ENCODE peak calls at places on chromosomes 1 and 21, in eight cellular contexts. H, O, R, J, Z, A, X and C are unnamed samples.

GRCh38 chr1:38209986-38210385 is 163.4 kb upstream of the POU3F1 start:
- DNase-seq in H (no peak), O (no peak), R (no peak), J (no peak), Z (no peak), A (peak), X (no peak), C (no peak)

GRCh38 chr1:229258031-229258850 is 12.7 kb upstream of the RAB4A start:
- DNase-seq in H (peak), O (peak), R (peak), J (peak), Z (peak), A (peak), X (peak), C (peak)

GRCh38 chr1:154502742-154503111 is 515 bp upstream of the SHE start:
- DNase-seq in H (no peak), O (no peak), R (peak), J (no peak), Z (no peak), A (no peak), X (no peak), C (no peak)

GRCh38 chr1:246107516-246108277 is 399.4 kb downstream of the SMYD3 start:
- DNase-seq in H (peak), O (no peak), R (no peak), J (no peak), Z (no peak), A (peak), X (no peak), C (no peak)

GRCh38 chr1:29500041-29500440 is 263.7 kb downstream of the PTPRU start:
- DNase-seq in H (no peak), O (peak), R (no peak), J (no peak), Z (no peak), A (no peak), X (no peak), C (peak)

GRCh38 chr1:36108314-36108713 is 16.7 kb downstream of the COL8A2 start:
- DNase-seq in H (no peak), O (no peak), R (no peak), J (no peak), Z (no peak), A (no peak), X (no peak), C (no peak)

GRCh38 chr1:224707849-224708725 is 92.0 kb downstream of the CNIH3 start:
- DNase-seq in H (peak), O (no peak), R (no peak), J (no peak), Z (peak), A (no peak), X (no peak), C (no peak)

GRCh38 chr1:2343023-2343935 is 48.1 kb downstream of the MORN1 start:
- DNase-seq in H (no peak), O (no peak), R (no peak), J (no peak), Z (no peak), A (peak), X (no peak), C (no peak)

GRCh38 chr1:160826546-160826945 is 30.6 kb downstream of the LY9 start:
- DNase-seq in H (no peak), O (no peak), R (no peak), J (no peak), Z (no peak), A (no peak), X (no peak), C (no peak)

GRCh38 chr1:41325801-41326200 is 35.4 kb upstream of the FOXO6 start:
- DNase-seq in H (no peak), O (no peak), R (no peak), J (no peak), Z (no peak), A (no peak), X (no peak), C (no peak)

GRCh38 chr1:59502009-59502691 is 205.3 kb downstream of the FGGY start:
- DNase-seq in H (no peak), O (no peak), R (no peak), J (no peak), Z (no peak), A (peak), X (no peak), C (no peak)

GRCh38 chr1:207002731-207003146 is 29.8 kb downstream of the C1orf116 start:
- DNase-seq in H (peak), O (no peak), R (no peak), J (no peak), Z (no peak), A (no peak), X (no peak), C (no peak)

GRCh38 chr1:91846007-91846620 is 39.8 kb downstream of the TGFBR3 start:
- DNase-seq in H (peak), O (no peak), R (no peak), J (no peak), Z (no peak), A (peak), X (no peak), C (no peak)

GRCh38 chr1:18529714-18530113 is 49.0 kb downstream of the KLHDC7A start:
- DNase-seq in H (no peak), O (no peak), R (no peak), J (no peak), Z (no peak), A (no peak), X (no peak), C (no peak)

GRCh38 chr21:42041711-42042110 is 29.4 kb upstream of the UMODL1 start:
- DNase-seq in H (no peak), O (no peak), R (no peak), J (no peak), Z (no peak), A (no peak), X (no peak), C (no peak)

GRCh38 chr1:63914706-63915105 is 140.9 kb downstream of the ROR1 start:
- DNase-seq in H (no peak), O (no peak), R (no peak), J (no peak), Z (no peak), A (no peak), X (no peak), C (no peak)

GRCh38 chr1:54600947-54601725 is 22.2 kb downstream of the FAM151A start:
- DNase-seq in H (no peak), O (no peak), R (no peak), J (no peak), Z (no peak), A (no peak), X (no peak), C (no peak)

GRCh38 chr21:35940074-35940927 is 120.0 kb downstream of the SETD4 start:
- DNase-seq in H (peak), O (no peak), R (peak), J (peak), Z (peak), A (no peak), X (no peak), C (peak)

GRCh38 chr21:27269646-27270045 is 302.8 kb upstream of the ADAMTS5 start:
- DNase-seq in H (peak), O (no peak), R (no peak), J (no peak), Z (peak), A (no peak), X (no peak), C (no peak)